ENCODE peak calls at places on chromosomes 1 and 21, in seven cellular contexts. E, Y, D, G, Z, B and R are unnamed samples.

GRCh38 chr1:231933711-231934626 is 307.4 kb downstream of the DISC1 start:
- DNase-seq in Y (no peak), G (no peak), B (no peak), Z (no peak), D (no peak), E (no peak), R (peak)

GRCh38 chr1:182685186-182685585 is 799 bp upstream of the RGS8 start:
- DNase-seq in Z (no peak), E (no peak), B (no peak), G (no peak), Y (no peak), D (no peak), R (no peak)

GRCh38 chr1:10539411-10540043 is 64.8 kb downstream of the PEX14 start:
- DNase-seq in Y (no peak), E (no peak), D (peak), Z (no peak), G (no peak), B (no peak), R (no peak)

GRCh38 chr1:77322061-77322900 is 40.5 kb downstream of the AK5 start:
- DNase-seq in G (no peak), Z (peak), D (peak), E (peak), Y (no peak), B (no peak), R (peak)

GRCh38 chr1:109509176-109510134 is at the start of gene AMIGO1:
- DNase-seq in D (no peak), Z (peak), E (no peak), G (peak), Y (peak), B (peak), R (peak)

GRCh38 chr21:37592496-37592895 is 225.9 kb downstream of the DYRK1A start:
- DNase-seq in D (no peak), G (no peak), Y (no peak), E (no peak), Z (no peak), B (no peak), R (no peak)

GRCh38 chr1:77514871-77515776 is 167.3 kb downstream of the ZZZ3 start:
- DNase-seq in Z (no peak), G (peak), Y (no peak), D (peak), E (no peak), B (no peak), R (peak)

GRCh38 chr21:42923553-42924432 is 1.6 kb downstream of the ERVH48-1 start:
- DNase-seq in G (peak), Z (peak), D (peak), Y (peak), E (peak), B (peak), R (peak)

GRCh38 chr1:200908158-200908868 is 13.6 kb downstream of the INAVA start:
- DNase-seq in D (no peak), Z (peak), Y (no peak), G (no peak), B (no peak), E (no peak), R (no peak)

GRCh38 chr1:243268284-243268653 is 12.4 kb downstream of the SDCCAG8 start:
- DNase-seq in Z (peak), D (peak), Y (no peak), G (no peak), E (no peak), B (no peak), R (peak)

GRCh38 chr1:235093013-235093618 is 35.5 kb downstream of the TOMM20 start:
- DNase-seq in E (no peak), G (peak), D (peak), B (peak), Y (no peak), Z (peak), R (peak)

DNA sequence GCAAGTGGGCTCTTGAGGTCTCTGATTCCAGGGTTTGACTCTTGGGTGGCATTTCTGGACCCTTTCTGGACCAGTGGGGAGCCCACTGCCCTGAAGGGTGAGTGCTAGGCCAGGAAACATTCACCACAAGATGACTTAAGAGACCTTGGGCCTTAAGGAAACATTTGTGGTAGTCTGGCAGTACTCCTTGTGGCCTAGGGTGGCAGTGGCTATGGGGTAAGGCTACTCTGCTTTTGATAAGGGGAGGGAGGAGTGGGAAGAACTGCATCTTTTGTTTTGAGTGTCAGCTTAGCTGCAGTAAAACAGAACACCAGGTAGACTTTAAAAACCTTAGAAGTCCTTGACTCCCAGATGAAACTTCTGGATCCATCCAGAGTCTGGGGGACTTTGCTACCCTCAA is 529.3 kb upstream of the LRRC7 start:
- DNase-seq in Y (no peak), Z (no peak), E (no peak), G (no peak), B (no peak), D (no peak), R (no peak)
- TF ChIP-seq CTCF in Y (no peak), Z (no peak), E (no peak), G (no peak), B (no peak), D (no peak), R (no peak)

GRCh38 chr1:224183591-224184312 is 712 bp downstream of the DEGS1 start:
- DNase-seq in G (peak), Z (peak), E (no peak), Y (peak), B (peak), D (peak), R (peak)
- TF ChIP-seq CTCF in G (no peak), Z (peak), E (no peak), Y (no peak), B (peak), D (peak), R (no peak)

DNA sequence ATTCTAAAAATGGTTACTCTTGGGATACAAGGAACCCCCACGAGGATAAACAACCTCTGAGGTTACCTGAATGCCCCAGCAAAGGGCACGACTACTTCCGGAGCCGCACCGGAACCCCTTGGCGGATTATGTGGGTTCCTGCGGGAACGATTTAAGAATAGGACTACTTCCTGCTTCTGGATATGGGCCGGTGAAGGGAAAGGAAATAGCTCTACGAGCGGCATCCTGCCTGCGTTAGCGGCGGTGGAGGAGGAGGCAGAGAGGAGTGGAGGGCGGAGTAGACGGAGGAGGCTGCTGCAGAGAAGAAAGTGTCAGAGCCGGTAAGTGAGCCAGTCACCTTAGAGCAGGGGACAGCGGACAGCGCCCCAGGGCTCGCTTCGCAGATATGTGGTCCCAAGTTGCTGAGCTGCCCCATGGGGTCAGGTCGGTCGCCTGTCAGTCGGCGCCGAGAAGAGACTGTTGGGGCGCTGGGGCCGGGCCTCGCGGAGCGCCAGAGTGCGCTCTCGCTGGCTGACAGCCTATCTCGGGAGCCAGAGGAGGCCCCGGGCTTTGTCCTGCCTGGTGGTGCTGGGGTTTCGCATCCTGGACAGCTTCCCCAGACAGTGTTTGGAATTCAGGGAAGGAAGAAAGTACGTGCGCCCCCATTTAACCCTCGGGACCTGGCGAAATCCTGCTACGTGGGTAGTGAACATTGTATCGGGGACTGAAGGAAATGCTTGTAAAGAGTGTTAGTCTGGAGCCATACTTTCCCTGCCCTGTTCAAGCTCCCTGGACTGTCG is at the start of gene KLHL20:
- DNase-seq in D (peak), E (peak), G (peak), Y (peak), B (peak), Z (peak), R (peak)
- TF ChIP-seq CTCF in D (peak), E (no peak), G (peak), Y (no peak), B (no peak), Z (peak), R (no peak)

GRCh38 chr1:168453056-168453455 is 90.7 kb downstream of the XCL2 start:
- DNase-seq in Y (no peak), G (no peak), D (no peak), B (no peak), E (no peak), Z (no peak), R (no peak)

GRCh38 chr1:168455764-168456163 is 88.0 kb downstream of the XCL2 start:
- DNase-seq in E (no peak), B (no peak), Y (no peak), D (peak), Z (no peak), G (no peak), R (no peak)

GRCh38 chr1:168454211-168454815 is 89.5 kb downstream of the XCL2 start:
- DNase-seq in D (peak), E (no peak), Y (no peak), Z (peak), G (no peak), B (no peak), R (peak)

GRCh38 chr1:168447871-168448270 is 95.9 kb downstream of the XCL2 start:
- DNase-seq in G (no peak), Y (no peak), Z (no peak), B (no peak), D (no peak), E (no peak), R (no peak)

GRCh38 chr1:168452329-168452728 is 91.5 kb downstream of the XCL2 start:
- DNase-seq in Y (no peak), B (no peak), G (no peak), E (no peak), D (no peak), Z (no peak), R (peak)
- TF ChIP-seq CTCF in Y (no peak), B (no peak), G (peak), E (no peak), D (peak), Z (peak), R (peak)